ENCODE peak calls at places on chromosomes 2 and 18, in four cellular contexts. S is right atrium auricular region, Z is breast epithelium, X is OCI-LY7. N is an unnamed sample. For H3K4me1, the result is how much of the 10 kb centered on the place peaks cover.

GRCh38 chr18:49601211-49601610 is 39.4 kb downstream of the LIPG start:
- DNase-seq in S (no peak), Z (no peak), X (no peak), N (no peak)

GRCh38 chr2:11103984-11104793 is 51.1 kb upstream of the SLC66A3 start:
- DNase-seq in S (no peak), Z (no peak), X (no peak), N (no peak)

GRCh38 chr2:85188852-85189251 is 55.7 kb downstream of the TCF7L1 start:
- DNase-seq in S (no peak), Z (no peak), X (no peak), N (no peak)

GRCh38 chr18:75854174-75854573 is 426.7 kb upstream of the SMIM21 start:
- DNase-seq in S (no peak), Z (no peak), X (peak), N (no peak)

GRCh38 chr2:65130440-65131175 is 702 bp upstream of the RAB1A start:
- DNase-seq in S (no peak), Z (peak), X (no peak), N (no peak)

GRCh38 chr2:207341816-207342215 is 176.1 kb upstream of the KLF7 start:
- DNase-seq in S (no peak), Z (no peak), X (no peak), N (no peak)

GRCh38 chr18:11654736-11655604 is 34.1 kb upstream of the GNAL start:
- DNase-seq in S (no peak), Z (peak), X (peak), N (peak)

GRCh38 chr2:406231-406630 is 118.3 kb upstream of the ALKAL2 start:
- DNase-seq in S (no peak), Z (no peak), X (no peak), N (no peak)

GRCh38 chr2:43609304-43609883 is 13.6 kb upstream of the THADA start:
- DNase-seq in S (no peak), Z (no peak), X (peak), N (no peak)

GRCh38 chr2:203786912-203787311 is 80.5 kb downstream of the CD28 start:
- DNase-seq in S (peak), Z (peak), X (peak), N (no peak)

GRCh38 chr2:197075754-197076337 is 149.3 kb upstream of the PGAP1 start:
- DNase-seq in S (no peak), Z (no peak), X (peak), N (no peak)

GRCh38 chr18:22703883-22704626 is 229.1 kb upstream of the RBBP8 start:
- DNase-seq in S (no peak), Z (no peak), X (peak), N (no peak)

GRCh38 chr2:20455076-20455587 is 8.3 kb downstream of the RHOB start:
- DNase-seq in S (peak), Z (no peak), X (no peak), N (peak)

GRCh38 chr2:714005-714741 is 37.0 kb upstream of the TMEM18 start:
- DNase-seq in S (no peak), Z (peak), X (peak), N (peak)

GRCh38 chr2:78201064-78201575 is 678.9 kb upstream of the LRRTM4 start:
- DNase-seq in S (no peak), Z (no peak), X (no peak), N (no peak)

GRCh38 chr2:189268763-189269162 is 89.2 kb upstream of the COL5A2 start:
- DNase-seq in S (no peak), Z (no peak), X (no peak), N (no peak)

GRCh38 chr2:42297322-42297936 is 63.6 kb downstream of the COX7A2L start:
- DNase-seq in S (no peak), Z (no peak), X (peak), N (no peak)

GRCh38 chr2:42296226-42296625 is 64.8 kb downstream of the COX7A2L start:
- DNase-seq in S (no peak), Z (no peak), X (peak), N (no peak)

GRCh38 chr2:42298132-42298531 is 62.9 kb downstream of the COX7A2L start:
- DNase-seq in S (no peak), Z (no peak), X (no peak), N (no peak)

GRCh38 chr2:42300527-42300926 is 60.5 kb downstream of the COX7A2L start:
- DNase-seq in S (no peak), Z (no peak), X (no peak), N (no peak)

DNA sequence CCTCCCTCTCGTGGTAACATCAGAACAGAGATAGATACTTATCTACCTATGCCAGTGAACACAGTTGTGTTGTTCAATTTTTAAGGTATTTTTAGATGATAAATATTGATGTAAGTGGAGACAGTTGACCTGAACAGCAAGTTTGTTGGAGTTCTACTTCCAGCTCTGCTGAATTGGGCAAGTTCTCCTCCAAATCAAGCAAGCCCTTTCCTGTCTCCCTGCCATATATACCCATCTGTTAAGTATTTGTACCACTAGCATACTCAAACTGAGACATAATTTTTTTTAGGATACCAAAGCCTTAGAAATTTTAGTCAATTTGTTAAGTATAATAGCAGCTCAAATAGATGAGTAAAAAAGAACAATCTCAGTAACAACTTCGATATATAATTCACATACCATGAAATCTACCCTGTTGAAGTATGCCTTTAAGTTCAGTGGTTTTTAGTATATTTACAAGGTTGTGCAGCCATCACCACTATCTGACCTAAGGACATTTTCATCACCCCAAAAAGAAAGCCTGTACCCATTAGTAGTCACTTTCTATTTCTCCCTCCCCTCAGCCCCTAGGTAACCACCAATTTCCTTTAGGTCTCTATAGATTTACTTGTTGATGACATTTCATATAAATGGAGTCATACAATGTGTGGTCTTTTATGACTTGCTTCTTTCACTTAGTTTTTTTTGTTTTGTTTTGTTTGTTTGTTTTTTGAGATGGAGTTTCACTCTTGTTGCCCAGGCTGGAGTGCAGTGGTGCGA is 61.8 kb downstream of the COX7A2L start:
- DNase-seq in S (no peak), Z (no peak), X (no peak), N (no peak)
- H3K4me1 ChIP-seq in S (under half), Z (under half), X (under half), N (under half)

DNA sequence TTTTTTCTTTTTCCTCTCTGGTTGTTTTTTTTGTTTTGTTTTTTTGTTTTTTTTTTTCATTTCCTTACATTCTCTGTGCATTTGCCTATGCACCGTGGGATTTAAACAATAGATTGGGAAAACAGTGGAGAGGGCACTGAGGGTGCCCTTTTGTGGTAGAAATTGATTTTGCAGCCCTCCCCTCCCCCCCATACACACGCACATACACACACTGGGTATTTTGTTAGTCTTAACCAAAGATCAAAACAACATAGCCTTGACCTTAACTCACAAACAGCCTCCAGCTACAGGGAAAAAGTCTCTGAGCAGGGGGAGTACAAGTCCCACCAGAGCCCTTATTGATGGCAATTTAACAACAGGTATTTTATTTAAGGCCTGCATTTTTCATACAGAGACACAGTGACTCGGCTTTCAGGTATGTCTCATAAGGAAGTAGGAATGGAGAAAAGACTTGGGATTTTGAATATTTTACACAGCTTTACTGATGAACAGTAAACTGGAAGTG is 266.6 kb downstream of the ANAPC1 start:
- DNase-seq in S (no peak), Z (no peak), X (no peak), N (no peak)
- TF ChIP-seq CTCF in S (no peak), Z (no peak), X (no peak), N (no peak)

GRCh38 chr2:128690431-128690830 is 371.8 kb upstream of the HS6ST1 start:
- DNase-seq in S (peak), Z (no peak), X (no peak), N (no peak)

GRCh38 chr2:128691526-128691925 is 372.9 kb upstream of the HS6ST1 start:
- DNase-seq in S (peak), Z (no peak), X (no peak), N (no peak)

GRCh38 chr2:128690869-128691268 is 372.2 kb upstream of the HS6ST1 start:
- DNase-seq in S (no peak), Z (no peak), X (no peak), N (no peak)

GRCh38 chr2:128687551-128687945 is 368.9 kb upstream of the HS6ST1 start:
- DNase-seq in S (peak), Z (no peak), X (no peak), N (no peak)

GRCh38 chr2:128689971-128690370 is 371.3 kb upstream of the HS6ST1 start:
- DNase-seq in S (peak), Z (no peak), X (no peak), N (no peak)
- H3K4me3 ChIP-seq in S (no peak), Z (no peak), X (no peak), N (no peak)

GRCh38 chr2:98484652-98485452 is 40.2 kb downstream of the INPP4A start:
- DNase-seq in S (no peak), Z (no peak), X (no peak), N (no peak)
- H3K4me1 ChIP-seq in S (under half), Z (under half), X (under half), N (half or more)

DNA sequence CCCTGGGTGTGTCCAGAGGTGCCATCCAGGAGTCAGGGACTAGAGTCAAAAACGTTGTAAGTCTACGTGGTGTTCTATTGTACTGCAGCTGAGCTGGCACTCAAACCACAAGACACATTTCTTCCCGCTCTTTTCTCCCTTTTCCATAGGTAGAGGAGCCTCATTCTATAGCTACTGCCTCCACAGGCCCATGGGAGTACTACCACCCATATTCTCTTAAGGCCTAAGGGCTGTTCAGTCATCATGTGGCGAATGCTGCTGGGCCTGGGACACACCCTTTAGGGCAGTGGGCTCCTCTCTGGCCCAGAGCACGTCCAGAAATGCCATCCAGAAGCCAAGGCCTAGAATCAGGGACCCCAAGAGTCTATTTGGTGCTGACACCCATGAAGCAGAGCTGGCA is 1271.7 kb downstream of the CNTNAP5 start:
- DNase-seq in S (no peak), Z (no peak), X (no peak), N (no peak)
- TF ChIP-seq CTCF in S (no peak), Z (no peak), X (peak), N (no peak)